ENCODE peak calls at places on chromosomes 4 and X, in seven cellular contexts. C, X, I, L, V, W and O are unnamed samples.

GRCh38 chr4:65825121-65825520 is 154.8 kb upstream of the EPHA5 start:
- DNase-seq in L (no peak), X (no peak), I (no peak), W (no peak), V (no peak), C (peak; percentile 79), O (no peak)

GRCh38 chr4:42568610-42569207 is 88.2 kb downstream of the ATP8A1 start:
- DNase-seq in L (peak; percentile 43), X (peak; percentile 86), C (peak; percentile 55), I (peak; percentile 57), W (peak; percentile 41), V (peak; percentile 50), O (peak; percentile 91)

GRCh38 chr4:45453258-45453841 is 670.5 kb downstream of the GABRG1 start:
- DNase-seq in I (no peak), L (peak; percentile 47), C (peak; percentile 6), V (no peak), W (no peak), X (peak; percentile 86), O (peak; percentile 60)

GRCh38 chr4:2825740-2826139 is 17.9 kb upstream of the ADD1 start:
- DNase-seq in C (no peak), W (no peak), V (no peak), I (no peak), L (no peak), X (no peak), O (no peak)

GRCh38 chr4:163554870-163555465 is 60.5 kb downstream of the TMA16 start:
- DNase-seq in C (no peak), L (peak; percentile 12), X (peak; percentile 72), I (no peak), W (no peak), V (no peak), O (peak; percentile 47)

GRCh38 chrX:74262472-74263209 is 41.3 kb upstream of the ZCCHC13 start:
- DNase-seq in V (no peak), I (no peak), W (no peak), L (no peak), C (no peak), X (no peak), O (no peak)

GRCh38 chrX:78314561-78314960 is 12.8 kb downstream of the CYSLTR1 start:
- DNase-seq in X (peak; percentile 34), V (no peak), I (no peak), W (no peak), L (no peak), C (no peak), O (no peak)

GRCh38 chr4:31896349-31896748 is 1176.2 kb downstream of the PCDH7 start:
- DNase-seq in X (no peak), C (no peak), V (no peak), I (no peak), L (no peak), W (no peak), O (no peak)

GRCh38 chrX:115650916-115651315 is 89.9 kb downstream of the PLS3 start:
- DNase-seq in W (no peak), X (peak; percentile 38), V (no peak), L (peak; percentile 61), C (peak; percentile 0), I (no peak), O (no peak)

GRCh38 chr4:145886871-145887240 is 51.8 kb downstream of the ZNF827 start:
- DNase-seq in C (no peak), W (no peak), I (no peak), V (no peak), L (no peak), X (peak; percentile 34), O (no peak)

GRCh38 chrX:119410027-119410819 is 11.1 kb downstream of the SLC25A43 start:
- DNase-seq in X (no peak), V (no peak), L (no peak), I (no peak), W (no peak), C (peak; percentile 73), O (no peak)

GRCh38 chr4:106038908-106039307 is 143.6 kb downstream of the NPNT start:
- DNase-seq in L (no peak), C (no peak), V (no peak), W (no peak), I (no peak), X (no peak), O (no peak)

GRCh38 chrX:43474321-43474720 is 181.8 kb upstream of the MAOA start:
- DNase-seq in I (no peak), W (no peak), L (no peak), V (no peak), C (no peak), X (no peak), O (no peak)

GRCh38 chr4:135249006-135249405 is 1047.4 kb upstream of the PABPC4L start:
- DNase-seq in V (no peak), C (no peak), I (no peak), X (no peak), W (no peak), L (no peak), O (no peak)

GRCh38 chr4:151730003-151730559 is 30.7 kb downstream of the GATB start:
- DNase-seq in V (no peak), X (no peak), C (peak; percentile 93), I (peak; percentile 2), W (no peak), L (no peak), O (no peak)

GRCh38 chrX:19670321-19670750 is 155.0 kb upstream of the MAP3K15 start:
- DNase-seq in W (no peak), L (no peak), C (no peak), X (no peak), I (no peak), V (no peak), O (no peak)

GRCh38 chr4:122091836-122092235 is 60.3 kb upstream of the BLTP1 start:
- DNase-seq in L (no peak), I (no peak), W (no peak), C (no peak), X (no peak), V (no peak), O (no peak)